ENCODE peak calls at places on chromosomes 13 and 19, in eight cellular contexts. C, F, R, Q, M, G, V and I are unnamed samples.

GRCh38 chr13:109436841-109437240 is 349.5 kb downstream of the IRS2 start:
- DNase-seq in M (no peak), Q (no peak), G (no peak), V (no peak), C (no peak), F (no peak), R (no peak), I (no peak)

GRCh38 chr13:91381371-91381770 is 17.1 kb upstream of the GPC5 start:
- DNase-seq in G (no peak), C (peak), V (no peak), M (no peak), Q (no peak), F (peak), R (no peak), I (no peak)

GRCh38 chr13:41716236-41716635 is 244.7 kb downstream of the VWA8 start:
- DNase-seq in G (no peak), V (no peak), R (no peak), F (no peak), C (no peak), M (no peak), Q (no peak), I (no peak)

GRCh38 chr19:55253842-55254624 is 4.8 kb downstream of the PPP6R1 start:
- DNase-seq in C (peak), Q (no peak), R (no peak), V (no peak), F (no peak), G (no peak), M (no peak), I (peak)

GRCh38 chr13:75458696-75459422 is 23.1 kb downstream of the TBC1D4 start:
- DNase-seq in M (peak), R (peak), Q (no peak), V (peak), C (peak), F (no peak), G (peak), I (no peak)

GRCh38 chr19:2549701-2550191 is 73.8 kb downstream of the GADD45B start:
- DNase-seq in G (peak), M (peak), R (peak), V (no peak), C (peak), Q (no peak), F (peak), I (no peak)

GRCh38 chr13:41465215-41465907 is 8.0 kb downstream of the RGCC start:
- DNase-seq in M (peak), F (peak), G (peak), R (peak), V (no peak), C (peak), Q (no peak), I (peak)

GRCh38 chr19:5967571-5967970 is 10.4 kb downstream of the RANBP3 start:
- DNase-seq in C (no peak), V (no peak), Q (no peak), M (no peak), G (no peak), F (no peak), R (no peak), I (no peak)

GRCh38 chr19:4531562-4532165 is 3.4 kb downstream of the PLIN5 start:
- DNase-seq in R (peak), F (no peak), V (no peak), C (no peak), G (no peak), Q (no peak), M (peak), I (no peak)

GRCh38 chr19:36745870-36746269 is 26.7 kb downstream of the ZNF850 start:
- DNase-seq in C (no peak), Q (no peak), G (no peak), M (no peak), F (no peak), R (no peak), V (no peak), I (no peak)

GRCh38 chr19:15449620-15450527 is at the start of gene WIZ:
- DNase-seq in C (peak), R (peak), M (peak), Q (peak), V (peak), G (peak), F (peak), I (peak)

GRCh38 chr19:11264452-11265176 is 2.3 kb upstream of the DOCK6 start:
- DNase-seq in M (peak), V (peak), F (no peak), R (no peak), G (no peak), C (peak), Q (no peak), I (no peak)

GRCh38 chr13:19586904-19587634 is 25.7 kb upstream of the TPTE2 start:
- DNase-seq in M (peak), F (peak), C (peak), G (no peak), V (no peak), Q (no peak), R (peak), I (peak)

GRCh38 chr13:45916036-45916435 is 64.5 kb upstream of the SIAH3 start:
- DNase-seq in R (no peak), V (no peak), G (no peak), C (no peak), F (no peak), M (no peak), Q (no peak), I (no peak)

GRCh38 chr13:113562085-113562749 is 22.3 kb upstream of the TFDP1 start:
- DNase-seq in F (peak), R (peak), C (peak), M (peak), G (peak), V (peak), Q (peak), I (peak)

GRCh38 chr13:112172641-112173171 is 105.8 kb downstream of the SOX1 start:
- DNase-seq in V (no peak), R (no peak), C (no peak), M (no peak), Q (no peak), F (no peak), G (no peak), I (no peak)

GRCh38 chr13:69124996-69125395 is 982.6 kb upstream of the ATXN8OS start:
- DNase-seq in G (no peak), F (no peak), Q (no peak), R (no peak), V (no peak), C (no peak), M (no peak), I (no peak)

GRCh38 chr19:51194527-51195315 is 30.2 kb upstream of the CD33 start:
- DNase-seq in Q (no peak), C (no peak), M (no peak), F (no peak), G (no peak), V (peak), R (no peak), I (peak)

GRCh38 chr19:45224645-45225044 is 20.6 kb downstream of the EXOC3L2 start:
- DNase-seq in R (no peak), C (no peak), F (no peak), G (no peak), V (no peak), M (no peak), Q (no peak), I (no peak)

GRCh38 chr19:31255174-31255862 is 93.9 kb downstream of the TSHZ3 start:
- DNase-seq in V (no peak), G (no peak), R (no peak), Q (no peak), C (no peak), M (no peak), F (no peak), I (no peak)

GRCh38 chr19:39223703-39224279 is 19.7 kb upstream of the SYCN start:
- DNase-seq in V (peak), F (peak), G (no peak), C (peak), Q (peak), M (no peak), R (no peak), I (peak)

GRCh38 chr19:7611541-7612279 is 16.0 kb downstream of the CAMSAP3 start:
- DNase-seq in V (no peak), Q (no peak), C (no peak), R (no peak), M (no peak), G (no peak), F (no peak), I (no peak)

GRCh38 chr13:98722958-98723357 is 29.5 kb downstream of the SLC15A1 start:
- DNase-seq in F (no peak), R (no peak), V (no peak), Q (no peak), C (no peak), M (no peak), G (no peak), I (no peak)

GRCh38 chr13:80309926-80310325 is 31.0 kb downstream of the SPRY2 start:
- DNase-seq in R (no peak), V (no peak), F (no peak), Q (no peak), C (no peak), G (no peak), M (no peak), I (no peak)

GRCh38 chr13:79451500-79451962 is 29.4 kb upstream of the NDFIP2 start:
- DNase-seq in R (no peak), F (peak), C (peak), M (peak), G (no peak), V (no peak), Q (peak), I (peak)

GRCh38 chr19:30387311-30388115 is 15.3 kb downstream of the ZNF536 start:
- DNase-seq in F (no peak), V (no peak), G (no peak), C (no peak), Q (no peak), R (no peak), M (no peak), I (no peak)

GRCh38 chr13:93951153-93951552 is 528.3 kb downstream of the DCT start:
- DNase-seq in R (no peak), M (no peak), Q (no peak), G (no peak), F (no peak), V (no peak), C (no peak), I (no peak)

GRCh38 chr13:90447735-90448103 is 899.8 kb upstream of the MIR17HG start:
- DNase-seq in M (no peak), V (no peak), C (no peak), F (peak), R (no peak), G (no peak), Q (no peak), I (no peak)

GRCh38 chr19:39890755-39891551 is 43.5 kb downstream of the FCGBP start:
- DNase-seq in G (no peak), Q (no peak), C (no peak), F (no peak), M (no peak), R (no peak), V (no peak), I (no peak)

GRCh38 chr13:64054306-64054705 is 2638.7 kb upstream of the PCDH20 start:
- DNase-seq in C (no peak), G (no peak), F (no peak), R (no peak), V (no peak), Q (no peak), M (no peak), I (no peak)

GRCh38 chr13:111792956-111793355 is 274.0 kb upstream of the SOX1 start:
- DNase-seq in R (no peak), C (no peak), M (no peak), G (no peak), F (no peak), V (no peak), Q (no peak), I (no peak)

GRCh38 chr19:15177269-15178116 is 23.3 kb downstream of the NOTCH3 start:
- DNase-seq in C (peak), F (peak), V (peak), M (peak), R (peak), G (peak), Q (peak), I (peak)

GRCh38 chr13:91158015-91158390 is 189.5 kb upstream of the MIR17HG start:
- DNase-seq in R (no peak), F (no peak), G (no peak), V (no peak), M (no peak), Q (no peak), C (no peak), I (no peak)

GRCh38 chr19:39413269-39413902 is 917 bp downstream of the PLEKHG2 start:
- DNase-seq in C (peak), F (peak), G (peak), Q (peak), M (peak), V (peak), R (peak), I (peak)

GRCh38 chr13:64704121-64704520 is 2526.0 kb downstream of the PCDH9 start:
- DNase-seq in R (no peak), V (no peak), M (no peak), F (no peak), C (no peak), Q (no peak), G (no peak), I (no peak)

GRCh38 chr13:80716610-80717081 is 375.7 kb upstream of the SPRY2 start:
- DNase-seq in M (peak), R (no peak), V (peak), G (no peak), C (peak), F (no peak), Q (no peak), I (no peak)

GRCh38 chr19:35596366-35596999 is 10.5 kb downstream of the PMIS2 start:
- DNase-seq in M (no peak), R (no peak), V (no peak), F (no peak), Q (peak), C (no peak), G (no peak), I (peak)

GRCh38 chr13:20035130-20035529 is 76.6 kb downstream of the ZMYM2 start:
- DNase-seq in V (no peak), F (peak), M (no peak), Q (no peak), C (no peak), G (no peak), R (no peak), I (no peak)

GRCh38 chr19:28705008-28705407 is 507.9 kb downstream of the UQCRFS1 start:
- DNase-seq in Q (peak), R (no peak), V (peak), M (no peak), F (peak), C (no peak), G (no peak), I (no peak)

GRCh38 chr19:48195106-48195830 is 24.8 kb downstream of the ZSWIM9 start:
- DNase-seq in C (no peak), V (no peak), Q (no peak), R (no peak), F (no peak), G (no peak), M (no peak), I (no peak)
- TF ChIP-seq CTCF in C (no peak), V (no peak), Q (no peak), R (no peak), F (no peak), G (no peak), M (no peak), I (no peak)

GRCh38 chr19:33946535-33947323 is 150.1 kb downstream of the KCTD15 start:
- DNase-seq in V (no peak), F (no peak), G (no peak), R (no peak), Q (no peak), M (no peak), C (peak), I (no peak)

GRCh38 chr19:33950141-33950805 is 153.6 kb downstream of the KCTD15 start:
- DNase-seq in Q (no peak), M (no peak), R (no peak), V (no peak), F (no peak), C (no peak), G (no peak), I (no peak)

GRCh38 chr19:33948651-33949335 is 152.1 kb downstream of the KCTD15 start:
- DNase-seq in G (no peak), R (no peak), M (no peak), V (no peak), Q (no peak), F (no peak), C (no peak), I (no peak)

GRCh38 chr19:33953023-33953422 is 156.4 kb downstream of the KCTD15 start:
- DNase-seq in R (no peak), F (no peak), C (no peak), V (no peak), G (no peak), Q (no peak), M (no peak), I (no peak)

GRCh38 chr19:33947565-33947964 is 150.9 kb downstream of the KCTD15 start:
- DNase-seq in C (peak), G (no peak), V (no peak), M (no peak), Q (no peak), F (no peak), R (no peak), I (no peak)
- TF ChIP-seq CTCF in C (no peak), G (no peak), V (no peak), M (no peak), Q (peak), F (no peak), R (no peak), I (no peak)

DNA sequence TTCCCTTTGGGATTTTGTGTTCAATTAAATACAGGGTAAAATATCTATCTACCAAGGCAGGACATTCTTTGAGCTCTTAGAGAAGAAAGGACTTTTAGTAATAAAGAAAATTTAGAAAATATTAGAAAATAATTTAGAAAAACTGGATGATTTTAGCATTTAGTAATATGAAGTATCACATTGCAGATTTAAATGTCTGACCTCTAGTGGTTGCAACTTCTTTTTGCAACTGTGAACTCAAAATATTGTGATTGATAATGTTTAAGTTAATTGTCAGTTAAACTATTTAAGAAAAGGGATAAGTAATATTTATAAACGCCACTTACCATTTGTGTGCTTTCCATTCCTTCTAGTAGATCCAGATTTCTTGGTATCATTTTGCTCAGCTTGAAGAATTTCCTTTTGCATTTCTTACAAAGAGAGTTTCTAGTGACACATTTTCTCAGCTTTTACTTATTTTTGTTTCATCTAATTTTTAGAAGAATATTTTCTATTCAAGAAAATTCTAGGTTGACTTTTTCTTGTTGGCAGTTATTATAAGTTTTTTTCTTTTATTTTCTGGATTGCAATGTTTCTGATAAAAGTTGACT is 10.3 kb upstream of the POSTN start:
- DNase-seq in R (no peak), M (no peak), V (no peak), G (no peak), Q (no peak), C (no peak), F (no peak), I (no peak)
- TF ChIP-seq CTCF in R (peak), M (peak), V (no peak), G (no peak), Q (peak), C (no peak), F (peak), I (no peak)

GRCh38 chr19:58153386-58153785 is 2.8 kb upstream of the ZNF329 start:
- DNase-seq in C (no peak), R (no peak), V (no peak), Q (no peak), F (no peak), G (no peak), M (no peak), I (no peak)

GRCh38 chr19:58154287-58154678 is 3.7 kb upstream of the ZNF329 start:
- DNase-seq in M (peak), V (peak), R (peak), Q (no peak), F (peak), C (peak), G (peak), I (peak)

GRCh38 chr19:58145849-58146248 is 4.7 kb downstream of the ZNF329 start:
- DNase-seq in F (no peak), R (no peak), V (no peak), M (no peak), Q (no peak), C (no peak), G (no peak), I (no peak)

GRCh38 chr19:58154679-58155648 is 4.4 kb upstream of the ZNF329 start:
- DNase-seq in C (peak), G (peak), V (peak), M (peak), R (peak), Q (peak), F (peak), I (peak)

DNA sequence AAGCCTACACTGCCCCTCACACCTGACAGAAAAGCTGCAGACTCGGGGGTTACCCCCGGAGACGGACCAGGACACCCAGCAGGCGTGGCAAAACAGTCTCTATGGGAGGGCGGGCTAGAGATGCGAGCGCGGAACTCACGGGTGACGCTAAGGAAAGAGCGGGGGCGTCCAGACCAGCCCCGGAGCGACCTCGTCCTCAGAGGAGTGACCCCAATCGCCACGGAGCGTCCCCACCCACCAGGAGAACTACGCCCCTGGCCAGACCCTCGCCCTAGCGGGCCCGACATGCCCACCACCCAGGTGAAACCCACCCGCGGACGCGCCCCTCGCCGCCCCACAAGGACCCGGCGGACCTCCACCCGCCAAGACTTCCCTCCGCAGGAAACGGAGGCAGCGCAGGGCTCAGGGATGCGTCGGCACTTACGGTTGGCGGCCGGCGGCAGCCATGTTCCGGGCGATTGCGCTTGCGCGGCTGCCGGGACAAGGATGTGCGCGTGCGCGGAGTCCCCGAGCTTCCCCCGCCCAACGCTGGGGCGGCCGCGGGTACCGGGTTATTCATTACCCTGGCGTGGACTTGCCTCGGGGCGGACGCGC is at the start of gene ZNF329:
- DNase-seq in C (peak), R (peak), G (peak), V (peak), Q (peak), M (peak), F (peak), I (peak)
- TF ChIP-seq CTCF in C (no peak), R (no peak), G (no peak), V (no peak), Q (no peak), M (peak), F (no peak), I (no peak)

DNA sequence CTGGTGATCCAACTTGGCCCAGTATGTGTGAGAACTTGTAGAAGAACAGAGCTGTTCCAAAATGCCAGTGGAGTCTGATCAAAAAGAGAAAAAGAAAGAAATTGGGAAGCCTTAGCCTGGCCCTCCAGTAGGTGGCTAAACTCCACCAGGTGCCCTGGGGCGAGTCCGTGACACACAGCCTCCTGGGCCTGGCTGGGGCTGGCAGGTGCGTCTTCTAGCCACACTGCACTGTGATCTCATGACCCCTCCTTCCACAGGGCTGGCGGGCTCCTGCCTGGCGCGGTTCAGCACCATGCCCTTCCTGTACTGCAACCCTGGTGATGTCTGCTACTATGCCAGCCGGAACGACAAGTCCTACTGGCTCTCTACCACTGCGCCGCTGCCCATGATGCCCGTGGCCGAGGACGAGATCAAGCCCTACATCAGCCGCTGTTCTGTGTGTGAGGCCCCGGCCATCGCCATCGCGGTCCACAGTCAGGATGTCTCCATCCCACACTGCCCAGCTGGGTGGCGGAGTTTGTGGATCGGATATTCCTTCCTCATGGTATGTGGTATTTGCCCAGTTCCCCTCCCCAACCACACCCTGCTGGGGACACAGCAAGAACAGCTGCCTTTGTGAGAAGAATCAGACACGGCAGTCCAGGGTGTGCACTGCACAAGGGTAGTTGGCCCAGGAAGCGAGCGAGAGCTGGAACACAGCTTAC is 53.7 kb downstream of the RAB20 start:
- DNase-seq in M (peak), R (no peak), C (peak), Q (peak), G (no peak), V (peak), F (no peak), I (no peak)
- TF ChIP-seq CTCF in M (peak), R (no peak), C (no peak), Q (no peak), G (no peak), V (peak), F (no peak), I (no peak)

GRCh38 chr13:49248433-49249002 is 793 bp downstream of the CDADC1 start:
- DNase-seq in F (peak), V (peak), C (no peak), M (no peak), R (no peak), Q (peak), G (no peak), I (peak)
- TF ChIP-seq CTCF in F (peak), V (no peak), C (no peak), M (no peak), R (no peak), Q (no peak), G (no peak), I (no peak)